ENCODE peak calls at places on chromosome 6, in four cellular contexts. F is GM12865, O is A549, Y is cardiac muscle cell. L is an unnamed sample.

GRCh38 chr6:24855389-24856245 is 56.9 kb upstream of the ARMH2 start:
- DNase-seq in F (peak; percentile 87), Y (peak; percentile 80), O (peak; percentile 59), L (peak; percentile 29)

GRCh38 chr6:6942826-6943225 is 164.9 kb upstream of the RREB1 start:
- DNase-seq in Y (no peak), O (no peak), F (peak; percentile 24), L (no peak)

GRCh38 chr6:13614126-13614925 is 809 bp upstream of the NOL7 start:
- DNase-seq in F (peak; percentile 56), Y (peak; percentile 67), O (peak; percentile 23), L (peak; percentile 6)

GRCh38 chr6:111566873-111567517 is 38.7 kb downstream of the TRAF3IP2 start:
- DNase-seq in Y (no peak), O (no peak), F (no peak), L (no peak)

GRCh38 chr6:167150815-167151557 is 6.8 kb downstream of the GPR31 start:
- DNase-seq in Y (no peak), O (no peak), F (peak; percentile 88), L (no peak)

GRCh38 chr6:50829898-50830439 is 11.3 kb downstream of the TFAP2B start:
- DNase-seq in O (no peak), Y (no peak), F (no peak), L (no peak)

GRCh38 chr6:38080349-38080748 is 260.8 kb downstream of the ZFAND3 start:
- DNase-seq in O (no peak), Y (no peak), F (no peak), L (no peak)

GRCh38 chr6:150099953-150100352 is 31.0 kb upstream of the ULBP3 start:
- DNase-seq in F (no peak), Y (no peak), O (no peak), L (no peak)

GRCh38 chr6:136030131-136030530 is 178.6 kb downstream of the PDE7B start:
- DNase-seq in Y (no peak), O (no peak), F (no peak), L (no peak)

GRCh38 chr6:134882426-134883038 is 67.4 kb downstream of the ALDH8A1 start:
- DNase-seq in O (peak; percentile 22), Y (peak; percentile 57), F (peak; percentile 78), L (peak; percentile 54)

GRCh38 chr6:121932071-121933009 is 467.1 kb upstream of the HSF2 start:
- DNase-seq in Y (peak; percentile 70), F (no peak), O (no peak), L (no peak)

GRCh38 chr6:30009113-30009512 is 52.0 kb upstream of the POLR1H start:
- DNase-seq in F (no peak), O (no peak), Y (no peak), L (no peak)

GRCh38 chr6:168968228-168968627 is 285.4 kb downstream of the THBS2 start:
- DNase-seq in F (peak; percentile 54), O (no peak), Y (no peak), L (peak; percentile 98)

DNA sequence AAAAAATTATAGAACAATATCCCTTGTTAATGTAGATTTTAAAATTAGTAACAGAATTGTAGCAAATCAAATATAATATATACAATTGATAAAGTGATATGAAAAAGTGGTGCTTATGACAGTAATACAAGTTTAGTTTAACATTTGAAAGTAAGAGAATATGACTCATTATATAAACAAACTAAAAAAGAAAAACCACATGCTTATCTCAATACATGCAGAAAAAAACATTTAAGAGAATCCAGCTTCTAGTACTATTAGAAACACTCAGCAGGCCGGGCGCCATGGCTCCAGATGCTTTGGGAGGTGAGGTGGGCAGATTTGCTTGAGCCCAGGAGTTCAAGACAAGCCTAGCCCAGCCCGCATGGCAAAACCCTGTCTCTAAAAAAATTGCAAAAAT is 60.7 kb upstream of the LAMA2 start:
- DNase-seq in Y (no peak), O (no peak), F (no peak), L (no peak)
- H3K4me3 ChIP-seq in Y (no peak overlapping the region), O (no peak overlapping the region), F (no peak overlapping the region), L (no peak overlapping the region)

GRCh38 chr6:165725201-165725600 is 62.2 kb upstream of the PDE10A start:
- DNase-seq in F (no peak), O (no peak), Y (no peak), L (no peak)
- TF ChIP-seq CTCF in F (no peak), O (no peak), Y (no peak), L (no peak)

GRCh38 chr6:31878222-31878621 is 575 bp downstream of the SLC44A4 start:
- DNase-seq in Y (no peak), O (no peak), F (no peak), L (no peak)
- H3K4me3 ChIP-seq in Y (no peak overlapping the region), O (no peak overlapping the region), F (no peak overlapping the region), L (no peak overlapping the region)

GRCh38 chr6:100173211-100173610 is 179.2 kb upstream of the MCHR2 start:
- DNase-seq in Y (no peak), O (no peak), F (no peak), L (no peak)

GRCh38 chr6:100176321-100176950 is 182.4 kb upstream of the MCHR2 start:
- DNase-seq in O (no peak), Y (peak; percentile 26), F (peak; percentile 18), L (peak; percentile 48)

GRCh38 chr6:100175814-100176275 is 181.8 kb upstream of the MCHR2 start:
- DNase-seq in F (no peak), O (no peak), Y (no peak), L (peak; percentile 89)

GRCh38 chr6:100177956-100178355 is 183.9 kb upstream of the MCHR2 start:
- DNase-seq in F (no peak), O (no peak), Y (peak; percentile 42), L (peak; percentile 77)

GRCh38 chr6:100176951-100177710 is 183.1 kb upstream of the MCHR2 start:
- DNase-seq in O (no peak), F (no peak), Y (no peak), L (no peak)
- TF ChIP-seq CTCF in O (no peak), F (no peak), Y (no peak), L (no peak)

DNA sequence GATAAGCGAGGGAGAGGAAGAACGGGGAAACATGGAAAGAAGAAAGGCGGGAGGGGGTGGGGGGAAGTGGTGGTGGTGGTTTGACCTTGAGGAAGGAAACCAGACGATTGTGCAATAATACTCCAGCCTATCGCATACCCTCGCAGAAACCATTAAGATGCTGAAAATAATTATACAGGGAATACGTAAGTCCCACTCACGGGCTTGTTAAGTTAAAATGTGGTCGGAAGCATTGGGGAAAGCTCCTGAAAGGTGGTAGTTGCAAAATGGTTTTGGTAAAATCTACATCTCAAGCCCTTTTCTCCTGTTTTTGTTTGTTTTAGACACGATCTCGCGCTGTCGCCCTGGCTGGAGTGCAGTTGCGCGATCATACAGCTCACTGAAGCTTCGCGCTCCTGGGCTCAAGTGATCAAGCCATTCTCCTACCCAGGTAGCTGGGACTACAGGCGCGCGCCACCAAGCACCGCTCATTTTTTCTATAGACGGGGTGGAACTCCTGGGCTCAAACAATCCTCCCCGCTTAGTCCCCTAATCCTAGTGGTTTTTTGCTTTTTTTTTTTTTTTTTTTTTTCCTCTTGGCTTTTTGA is 128.9 kb upstream of the ZNF184 start:
- DNase-seq in F (peak; percentile 61), Y (peak; percentile 30), O (no peak), L (no peak)
- H3K4me3 ChIP-seq in F (peak overlapping the region; percentile 57), Y (peak overlapping the region; percentile 38), O (peak overlapping the region; percentile 69), L (peak overlapping the region; percentile 38)

GRCh38 chr6:3601570-3601969 is 144.7 kb upstream of the SLC22A23 start:
- DNase-seq in F (no peak), O (no peak), Y (no peak), L (no peak)

GRCh38 chr6:3607171-3607570 is 144.3 kb downstream of the PXDC1 start:
- DNase-seq in F (no peak), Y (no peak), O (no peak), L (no peak)

GRCh38 chr6:3607599-3607998 is 143.9 kb downstream of the PXDC1 start:
- DNase-seq in Y (no peak), O (no peak), F (no peak), L (no peak)

GRCh38 chr6:3608159-3608558 is 143.4 kb downstream of the PXDC1 start:
- DNase-seq in Y (no peak), O (no peak), F (no peak), L (no peak)

GRCh38 chr6:3603443-3604130 is 146.7 kb upstream of the SLC22A23 start:
- DNase-seq in F (no peak), Y (peak; percentile 50), O (no peak), L (no peak)
- TF ChIP-seq CTCF in F (no peak), Y (peak; percentile 17), O (no peak), L (peak; percentile 34)

GRCh38 chr6:47033029-47033796 is 8.9 kb downstream of the ADGRF1 start:
- DNase-seq in Y (no peak), O (no peak), F (no peak), L (no peak)

GRCh38 chr6:47034919-47035318 is 7.2 kb downstream of the ADGRF1 start:
- DNase-seq in Y (peak; percentile 76), F (no peak), O (no peak), L (peak; percentile 100)

GRCh38 chr6:47031656-47032055 is 10.5 kb downstream of the ADGRF1 start:
- DNase-seq in F (no peak), O (no peak), Y (no peak), L (no peak)

GRCh38 chr6:47029865-47030561 is 12.1 kb downstream of the ADGRF1 start:
- DNase-seq in F (no peak), O (no peak), Y (no peak), L (no peak)

GRCh38 chr6:47034421-47034820 is 7.7 kb downstream of the ADGRF1 start:
- DNase-seq in Y (no peak), O (no peak), F (no peak), L (peak; percentile 44)
- H3K4me3 ChIP-seq in Y (no peak overlapping the region), O (no peak overlapping the region), F (no peak overlapping the region), L (no peak overlapping the region)

DNA sequence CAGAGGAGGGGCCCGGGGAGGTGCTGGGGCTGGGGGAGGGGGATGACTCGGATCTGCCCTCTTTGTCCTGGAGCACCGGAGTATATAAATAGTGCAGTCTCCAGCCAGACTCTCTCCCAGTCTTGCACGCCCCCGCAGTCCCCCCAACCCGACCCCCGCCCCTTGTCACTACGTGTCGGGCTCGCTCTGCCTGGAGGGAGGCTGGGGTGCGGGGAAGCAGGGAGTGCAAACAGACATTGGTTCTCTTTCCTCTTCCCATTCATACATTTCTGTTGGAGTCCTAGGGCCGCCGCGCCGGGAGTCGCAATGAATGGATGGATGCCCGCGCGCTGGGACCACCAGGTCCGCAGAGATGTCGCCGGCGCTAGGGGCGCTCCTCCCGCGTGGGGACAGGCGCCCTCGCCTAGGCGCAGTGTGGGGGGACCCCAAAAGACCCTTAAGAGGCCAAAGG is 179.3 kb downstream of the TBXT start:
- DNase-seq in O (no peak), F (no peak), Y (peak; percentile 52), L (no peak)
- TF ChIP-seq CTCF in O (no peak), F (no peak), Y (no peak), L (no peak)

DNA sequence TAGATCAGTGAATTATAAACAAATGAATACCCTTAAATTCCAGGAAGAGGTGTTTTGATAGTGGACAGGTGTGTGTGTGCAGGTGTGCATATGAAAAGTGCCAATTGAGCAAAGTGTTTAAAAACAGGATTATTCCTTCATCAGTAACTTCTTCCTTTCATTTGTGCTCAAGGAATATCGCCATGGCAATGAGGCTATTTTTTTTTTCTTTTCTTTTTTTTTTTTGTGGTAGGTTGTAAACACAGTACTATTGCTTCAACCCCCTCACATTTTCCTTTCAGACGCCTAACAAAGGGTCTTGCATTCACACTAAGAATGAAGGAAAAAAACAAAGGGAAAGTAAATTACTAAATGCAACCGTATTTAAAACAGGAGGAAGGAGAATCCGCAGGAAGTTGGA is 2.0 kb upstream of the HSPA1B start:
- DNase-seq in O (no peak), F (no peak), Y (no peak), L (no peak)
- H3K4me3 ChIP-seq in O (no peak overlapping the region), F (no peak overlapping the region), Y (no peak overlapping the region), L (no peak overlapping the region)

L was measured in retinal pigment epithelial cell.